ENCODE peak calls at places on chromosomes 4 and X, in seven cellular contexts. R is transverse colon, L is stomach, F is HepG2, X is suprapubic skin, W is H1, U is upper lobe of left lung. E is an unnamed sample.

GRCh38 chrX:9352683-9353430 is 112.0 kb upstream of the TBL1X start:
- DNase-seq in F (peak), W (no peak), U (peak), R (peak), X (no peak), L (peak), E (peak)

GRCh38 chrX:133674726-133675470 is 259.6 kb upstream of the GPC4 start:
- DNase-seq in F (peak), L (peak), U (peak), X (no peak), R (no peak), W (no peak), E (no peak)

GRCh38 chr4:20431422-20432014 is 179.8 kb downstream of the SLIT2 start:
- DNase-seq in L (no peak), U (no peak), X (no peak), R (no peak), W (no peak), F (no peak), E (no peak)

GRCh38 chr4:174214102-174214878 is 69.2 kb downstream of the FBXO8 start:
- DNase-seq in U (no peak), L (no peak), R (no peak), F (no peak), X (no peak), W (no peak), E (no peak)

GRCh38 chrX:24563291-24564010 is 83.7 kb downstream of the PCYT1B start:
- DNase-seq in R (no peak), X (no peak), F (no peak), U (no peak), L (no peak), W (no peak), E (no peak)

GRCh38 chr4:102308032-102308799 is 37.1 kb downstream of the SLC39A8 start:
- DNase-seq in W (no peak), F (no peak), U (peak), R (no peak), L (no peak), X (no peak), E (no peak)

GRCh38 chr4:73034896-73035295 is 34.6 kb downstream of the COX18 start:
- DNase-seq in R (no peak), L (no peak), F (no peak), U (no peak), W (no peak), X (no peak), E (no peak)

GRCh38 chr4:102008711-102009110 is 218.2 kb downstream of the BANK1 start:
- DNase-seq in W (no peak), L (no peak), F (no peak), X (no peak), R (no peak), U (no peak), E (no peak)

GRCh38 chr4:73021634-73022033 is 47.9 kb downstream of the COX18 start:
- DNase-seq in U (no peak), R (no peak), F (peak), X (no peak), W (no peak), L (no peak), E (no peak)

GRCh38 chrX:45851434-45851991 is 650.8 kb upstream of the DIPK2B start:
- DNase-seq in U (peak), F (no peak), W (peak), R (peak), L (peak), X (no peak), E (peak)

GRCh38 chr4:122633211-122633610 is 12.3 kb upstream of the IL21 start:
- DNase-seq in F (no peak), W (no peak), U (no peak), X (no peak), R (no peak), L (no peak), E (no peak)
- TF ChIP-seq EP300 in F (no peak), W (no peak), U (no peak), X (no peak), R (no peak), L (no peak), E (no peak)

DNA sequence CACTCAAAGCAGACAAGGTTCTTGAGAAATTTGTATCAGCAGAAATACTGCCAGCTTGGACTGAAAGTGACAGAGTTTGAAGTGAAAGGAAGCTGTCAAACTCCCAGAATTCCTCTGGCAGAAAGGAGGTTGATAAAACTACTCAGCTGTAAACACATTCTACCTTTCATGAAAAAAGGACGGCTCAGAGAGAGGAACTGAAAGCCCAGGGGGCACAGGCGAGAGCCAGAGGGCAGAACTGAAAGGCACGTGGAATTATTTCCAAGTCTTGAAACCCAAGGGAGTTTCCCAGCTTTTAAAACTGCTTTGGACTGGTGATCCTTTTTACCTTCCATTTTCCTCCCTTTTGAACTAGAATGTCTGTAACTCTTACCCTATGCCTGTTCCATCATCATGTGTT is 14.5 kb upstream of the MED14 start:
- DNase-seq in X (no peak), F (no peak), L (no peak), R (no peak), W (no peak), U (no peak), E (no peak)
- TF ChIP-seq EP300 in X (no peak), F (no peak), L (no peak), R (no peak), W (no peak), U (no peak), E (no peak)

GRCh38 chrX:71996138-71996537 is 85.5 kb downstream of the NHSL2 start:
- DNase-seq in X (no peak), U (no peak), W (no peak), R (peak), F (no peak), L (peak), E (no peak)
- TF ChIP-seq EP300 in X (no peak), U (no peak), W (no peak), R (no peak), F (no peak), L (no peak), E (no peak)

GRCh38 chr4:165974647-165975335 is 101.8 kb downstream of the TLL1 start:
- DNase-seq in F (no peak), X (no peak), R (no peak), L (no peak), U (no peak), W (no peak), E (no peak)

GRCh38 chr4:165970703-165971420 is 97.8 kb downstream of the TLL1 start:
- DNase-seq in U (no peak), W (no peak), L (no peak), F (no peak), X (no peak), R (no peak), E (no peak)

GRCh38 chr4:165971446-165971845 is 98.4 kb downstream of the TLL1 start:
- DNase-seq in L (no peak), X (no peak), R (no peak), F (no peak), U (no peak), W (no peak), E (no peak)

GRCh38 chr4:165972747-165973146 is 99.7 kb downstream of the TLL1 start:
- DNase-seq in W (no peak), L (no peak), F (no peak), U (no peak), X (no peak), R (no peak), E (no peak)

DNA sequence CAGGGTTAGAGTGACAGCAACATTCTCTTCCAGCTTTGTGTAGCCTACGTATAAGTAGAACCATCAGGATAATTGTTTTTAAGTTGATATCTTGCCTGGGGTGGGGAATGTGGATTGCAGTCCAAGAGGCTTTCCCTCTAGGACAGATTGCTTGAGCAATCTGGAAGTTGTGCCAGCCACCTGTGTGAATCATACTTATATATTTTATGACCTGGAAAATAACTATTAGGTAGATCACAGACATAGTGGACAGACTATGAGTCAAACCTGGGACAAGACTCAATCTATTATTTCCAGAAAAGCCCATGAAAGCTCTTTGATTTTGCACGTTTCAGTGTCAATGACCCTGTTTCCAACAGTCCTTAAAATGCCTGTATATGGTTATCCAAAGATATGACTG is 98.9 kb downstream of the TLL1 start:
- DNase-seq in R (no peak), F (no peak), L (no peak), U (no peak), X (no peak), W (no peak), E (no peak)
- TF ChIP-seq EP300 in R (no peak), F (no peak), L (no peak), U (no peak), X (no peak), W (no peak), E (no peak)

GRCh38 chr4:110826656-110827055 is 203.8 kb upstream of the PITX2 start:
- DNase-seq in F (no peak), W (no peak), R (no peak), X (no peak), L (no peak), U (no peak), E (no peak)

GRCh38 chr4:110830461-110830860 is 207.6 kb upstream of the PITX2 start:
- DNase-seq in R (no peak), X (no peak), L (no peak), W (no peak), F (no peak), U (no peak), E (no peak)
- TF ChIP-seq EP300 in R (no peak), X (no peak), L (no peak), W (no peak), F (no peak), U (no peak), E (no peak)